ENCODE peak calls at places on chromosome 11, in six cellular contexts. One of them, this sample, is unnamed.

GRCh38 chr11:45178223-45178622 is 31.8 kb downstream of the PRDM11 start:
- DNase-seq in HCT116: no peak
- DNase-seq in K562: no peak
- DNase-seq in HepG2: no peak
- DNase-seq in GM12878: no peak
- DNase-seq in H1: no peak
- DNase-seq in this sample: no peak

GRCh38 chr11:115775846-115776245 is 271.6 kb upstream of the CADM1 start:
- DNase-seq in HCT116: no peak
- DNase-seq in K562: no peak
- DNase-seq in HepG2: no peak
- DNase-seq in GM12878: no peak
- DNase-seq in H1: no peak
- DNase-seq in this sample: no peak

GRCh38 chr11:107999759-108000455 is 8.8 kb upstream of the CUL5 start:
- DNase-seq in HCT116: peak; percentile 74
- DNase-seq in K562: peak; percentile 58
- DNase-seq in HepG2: peak; percentile 72
- DNase-seq in GM12878: peak; percentile 11
- DNase-seq in H1: peak; percentile 72
- DNase-seq in this sample: peak; percentile 77

GRCh38 chr11:62472063-62472884 is 53.4 kb downstream of the SCGB1A1 start:
- DNase-seq in HCT116: peak; percentile 59
- DNase-seq in K562: peak; percentile 79
- DNase-seq in HepG2: peak; percentile 46
- DNase-seq in GM12878: no peak
- DNase-seq in H1: no peak
- DNase-seq in this sample: no peak

GRCh38 chr11:8839957-8840945 is 70.7 kb upstream of the AKIP1 start:
- DNase-seq in HCT116: no peak
- DNase-seq in K562: no peak
- DNase-seq in HepG2: peak; percentile 35
- DNase-seq in GM12878: no peak
- DNase-seq in H1: peak; percentile 50
- DNase-seq in this sample: no peak

GRCh38 chr11:86814775-86815174 is 14.4 kb downstream of the PRSS23 start:
- DNase-seq in HCT116: no peak
- DNase-seq in K562: no peak
- DNase-seq in HepG2: no peak
- DNase-seq in GM12878: no peak
- DNase-seq in H1: no peak
- DNase-seq in this sample: no peak

GRCh38 chr11:120590472-120590871 is 78.9 kb downstream of the GRIK4 start:
- DNase-seq in HCT116: no peak
- DNase-seq in K562: no peak
- DNase-seq in HepG2: no peak
- DNase-seq in GM12878: no peak
- DNase-seq in H1: no peak
- DNase-seq in this sample: no peak

GRCh38 chr11:66002648-66003225 is 434 bp downstream of the BANF1 start:
- DNase-seq in HCT116: no peak
- DNase-seq in K562: peak; percentile 93
- DNase-seq in HepG2: peak; percentile 45
- DNase-seq in GM12878: no peak
- DNase-seq in H1: no peak
- DNase-seq in this sample: no peak

GRCh38 chr11:109033627-109034340 is 368.9 kb downstream of the DDX10 start:
- DNase-seq in HCT116: no peak
- DNase-seq in K562: no peak
- DNase-seq in HepG2: no peak
- DNase-seq in GM12878: no peak
- DNase-seq in H1: no peak
- DNase-seq in this sample: no peak

GRCh38 chr11:44443836-44444769 is 121.4 kb upstream of the CD82 start:
- DNase-seq in HCT116: no peak
- DNase-seq in K562: no peak
- DNase-seq in HepG2: no peak
- DNase-seq in GM12878: no peak
- DNase-seq in H1: no peak
- DNase-seq in this sample: no peak

GRCh38 chr11:45383229-45383628 is 97.1 kb upstream of the SYT13 start:
- DNase-seq in HCT116: no peak
- DNase-seq in K562: no peak
- DNase-seq in HepG2: no peak
- DNase-seq in GM12878: no peak
- DNase-seq in H1: no peak
- DNase-seq in this sample: no peak

GRCh38 chr11:68843052-68843561 is 1.4 kb upstream of the CPT1A start:
- DNase-seq in HCT116: no peak
- DNase-seq in K562: no peak
- DNase-seq in HepG2: no peak
- DNase-seq in GM12878: no peak
- DNase-seq in H1: no peak
- DNase-seq in this sample: no peak

GRCh38 chr11:68841718-68842426 is at the start of gene CPT1A:
- DNase-seq in HCT116: no peak
- DNase-seq in K562: peak; percentile 91
- DNase-seq in HepG2: no peak
- DNase-seq in GM12878: no peak
- DNase-seq in H1: peak; percentile 78
- DNase-seq in this sample: no peak

GRCh38 chr11:68843703-68844312 is 2.1 kb upstream of the CPT1A start:
- DNase-seq in HCT116: peak; percentile 67
- DNase-seq in K562: no peak
- DNase-seq in HepG2: peak; percentile 67
- DNase-seq in GM12878: no peak
- DNase-seq in H1: peak; percentile 85
- DNase-seq in this sample: no peak

GRCh38 chr11:68840661-68841653 is 759 bp downstream of the CPT1A start:
- DNase-seq in HCT116: no peak
- DNase-seq in K562: peak; percentile 54
- DNase-seq in HepG2: no peak
- DNase-seq in GM12878: no peak
- DNase-seq in H1: peak; percentile 73
- DNase-seq in this sample: no peak

DNA sequence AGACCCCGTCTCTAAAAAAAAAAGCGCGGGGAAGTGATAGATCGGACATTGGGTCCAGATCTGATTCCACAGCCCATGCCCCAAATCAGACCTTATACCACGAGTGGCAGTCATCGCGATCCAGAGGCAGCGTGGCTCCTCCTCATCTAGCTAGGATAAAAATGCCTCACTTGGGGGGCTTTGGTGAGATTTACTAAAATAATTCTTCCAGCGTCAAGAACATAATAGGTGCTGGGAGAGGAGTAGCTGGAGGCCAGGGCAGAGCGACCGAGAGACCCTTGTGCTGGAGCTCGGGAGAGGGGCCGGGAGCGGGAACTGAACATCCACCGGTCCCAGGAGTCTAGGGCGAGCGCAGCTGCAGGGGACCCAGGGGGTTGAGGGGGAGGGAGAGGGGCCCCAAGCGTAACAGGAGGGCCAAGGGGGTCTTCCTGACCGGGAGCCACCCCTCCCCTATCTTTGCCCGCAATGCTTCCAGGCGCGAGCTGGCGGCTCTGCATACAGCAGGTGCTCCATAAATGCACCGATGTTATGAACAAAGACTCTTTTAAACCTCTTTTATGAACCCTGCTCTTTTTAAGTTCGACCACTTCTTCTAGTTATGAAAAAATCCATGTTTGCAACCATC is 823 bp upstream of the CPT1A start:
- DNase-seq in HCT116: no peak
- DNase-seq in K562: no peak
- DNase-seq in HepG2: no peak
- DNase-seq in GM12878: no peak
- DNase-seq in H1: no peak
- DNase-seq in this sample: no peak
- TF ChIP-seq ZNF274 in HCT116: no peak
- TF ChIP-seq ZNF274 in K562: no peak
- TF ChIP-seq ZNF274 in HepG2: no peak
- TF ChIP-seq ZNF274 in GM12878: no peak
- TF ChIP-seq ZNF274 in H1: no peak
- TF ChIP-seq ZNF274 in this sample: no peak

GRCh38 chr11:128492903-128493569 is 94.3 kb downstream of the ETS1 start:
- DNase-seq in HCT116: no peak
- DNase-seq in K562: no peak
- DNase-seq in HepG2: no peak
- DNase-seq in GM12878: no peak
- DNase-seq in H1: no peak
- DNase-seq in this sample: no peak

GRCh38 chr11:128493570-128493965 is 93.8 kb downstream of the ETS1 start:
- DNase-seq in HCT116: no peak
- DNase-seq in K562: no peak
- DNase-seq in HepG2: no peak
- DNase-seq in GM12878: no peak
- DNase-seq in H1: no peak
- DNase-seq in this sample: no peak

GRCh38 chr11:128494418-128495332 is 92.7 kb downstream of the ETS1 start:
- DNase-seq in HCT116: no peak
- DNase-seq in K562: no peak
- DNase-seq in HepG2: no peak
- DNase-seq in GM12878: no peak
- DNase-seq in H1: no peak
- DNase-seq in this sample: no peak

GRCh38 chr11:128491195-128491936 is 96.0 kb downstream of the ETS1 start:
- DNase-seq in HCT116: no peak
- DNase-seq in K562: no peak
- DNase-seq in HepG2: no peak
- DNase-seq in GM12878: no peak
- DNase-seq in H1: no peak
- DNase-seq in this sample: no peak

DNA sequence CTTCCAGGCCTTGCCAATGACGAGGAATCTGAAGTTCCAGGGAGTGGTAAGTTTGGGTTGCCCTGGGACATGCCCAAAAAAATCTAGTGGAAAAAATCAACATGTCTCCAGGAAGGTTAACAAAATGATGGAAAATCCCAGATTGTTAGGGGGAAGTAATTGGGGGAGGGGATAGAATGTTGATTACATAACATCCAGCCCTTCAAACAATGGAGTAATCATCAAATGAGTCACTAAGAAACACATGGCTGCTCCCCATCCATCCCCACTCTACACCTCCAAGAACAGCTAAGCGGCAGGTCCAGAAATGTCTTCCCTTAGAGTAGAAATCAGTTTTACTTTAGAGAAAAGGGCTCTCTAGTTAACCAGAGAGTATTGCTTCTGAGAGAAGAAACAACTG is 94.9 kb downstream of the ETS1 start:
- DNase-seq in HCT116: no peak
- DNase-seq in K562: no peak
- DNase-seq in HepG2: no peak
- DNase-seq in GM12878: no peak
- DNase-seq in H1: no peak
- DNase-seq in this sample: no peak
- TF ChIP-seq ZNF274 in HCT116: no peak
- TF ChIP-seq ZNF274 in K562: no peak
- TF ChIP-seq ZNF274 in HepG2: no peak
- TF ChIP-seq ZNF274 in GM12878: no peak
- TF ChIP-seq ZNF274 in H1: no peak
- TF ChIP-seq ZNF274 in this sample: no peak

DNA sequence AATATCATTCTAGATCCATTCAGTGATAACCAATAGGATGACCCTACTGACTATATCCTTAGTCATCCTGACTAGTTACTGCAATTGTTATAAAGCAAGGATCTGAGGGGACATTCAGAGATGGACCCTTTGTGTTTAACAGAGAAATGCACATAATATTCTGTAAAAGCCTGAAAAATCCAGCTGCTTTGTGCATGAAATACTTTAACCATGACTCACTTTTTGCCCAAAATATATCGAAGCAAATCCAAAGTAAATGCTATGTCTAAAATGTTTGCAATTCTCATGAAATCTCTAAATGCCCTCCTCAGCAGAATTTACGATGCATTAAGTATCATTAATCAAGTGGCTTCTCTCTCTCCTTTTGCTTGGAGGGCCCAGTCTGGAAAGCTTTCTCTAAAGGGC is 178.8 kb upstream of the MTMR2 start:
- DNase-seq in HCT116: no peak
- DNase-seq in K562: peak; percentile 16
- DNase-seq in HepG2: no peak
- DNase-seq in GM12878: no peak
- DNase-seq in H1: no peak
- DNase-seq in this sample: no peak
- TF ChIP-seq ZNF274 in HCT116: no peak
- TF ChIP-seq ZNF274 in K562: no peak
- TF ChIP-seq ZNF274 in HepG2: no peak
- TF ChIP-seq ZNF274 in GM12878: no peak
- TF ChIP-seq ZNF274 in H1: no peak
- TF ChIP-seq ZNF274 in this sample: no peak

GRCh38 chr11:119422505-119423416 is at the start of gene THY1:
- DNase-seq in HCT116: no peak
- DNase-seq in K562: peak; percentile 25
- DNase-seq in HepG2: no peak
- DNase-seq in GM12878: no peak
- DNase-seq in H1: peak; percentile 83
- DNase-seq in this sample: peak; percentile 60

GRCh38 chr11:119424775-119425174 is 1.8 kb upstream of the THY1 start:
- DNase-seq in HCT116: no peak
- DNase-seq in K562: no peak
- DNase-seq in HepG2: no peak
- DNase-seq in GM12878: no peak
- DNase-seq in H1: no peak
- DNase-seq in this sample: no peak

GRCh38 chr11:119421941-119422504 is 949 bp downstream of the THY1 start:
- DNase-seq in HCT116: no peak
- DNase-seq in K562: no peak
- DNase-seq in HepG2: no peak
- DNase-seq in GM12878: no peak
- DNase-seq in H1: no peak
- DNase-seq in this sample: no peak

GRCh38 chr11:119424276-119424675 is 1.3 kb upstream of the THY1 start:
- DNase-seq in HCT116: no peak
- DNase-seq in K562: no peak
- DNase-seq in HepG2: no peak
- DNase-seq in GM12878: no peak
- DNase-seq in H1: no peak
- DNase-seq in this sample: no peak

DNA sequence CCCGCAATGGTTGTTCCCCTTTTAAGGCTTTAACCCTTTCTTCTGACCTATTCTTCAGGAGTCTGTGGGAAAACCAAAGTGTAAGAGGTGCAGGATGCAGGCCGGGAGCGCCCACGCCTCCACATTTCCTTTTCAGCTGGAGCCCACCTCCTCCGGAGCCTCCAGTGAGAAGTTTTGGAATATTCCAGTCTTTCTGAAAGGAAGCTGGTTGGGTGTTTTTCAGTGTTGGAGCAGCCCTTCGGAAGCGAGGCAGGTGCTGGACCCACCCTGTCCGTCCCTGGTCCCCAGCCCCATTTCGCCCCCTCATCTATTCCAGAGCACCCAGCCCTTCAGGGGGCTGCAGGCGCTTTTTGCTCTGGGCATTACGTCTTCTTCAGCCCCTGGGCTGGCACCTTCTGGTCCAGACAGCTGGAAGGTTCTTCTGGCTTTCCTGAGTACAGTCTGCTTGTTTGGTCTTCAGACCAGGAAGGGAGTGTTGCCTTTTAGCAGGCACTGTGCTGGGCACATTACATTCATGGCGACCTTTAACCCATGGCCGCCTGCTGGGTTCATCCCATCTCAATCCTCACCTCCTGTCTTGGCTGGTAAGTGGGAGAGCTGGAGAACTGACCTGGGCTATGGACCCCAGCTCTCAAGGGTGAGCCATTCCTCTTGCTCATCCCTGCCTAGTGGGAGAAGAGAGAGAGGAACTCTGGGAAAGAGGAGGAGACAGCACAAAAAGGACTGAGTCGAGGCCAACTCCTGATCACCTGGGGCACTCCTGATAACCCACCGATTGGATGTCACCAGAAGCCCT is 685 bp upstream of the THY1 start:
- DNase-seq in HCT116: no peak
- DNase-seq in K562: no peak
- DNase-seq in HepG2: no peak
- DNase-seq in GM12878: no peak
- DNase-seq in H1: no peak
- DNase-seq in this sample: no peak
- TF ChIP-seq ZNF274 in HCT116: no peak
- TF ChIP-seq ZNF274 in K562: no peak
- TF ChIP-seq ZNF274 in HepG2: no peak
- TF ChIP-seq ZNF274 in GM12878: no peak
- TF ChIP-seq ZNF274 in H1: no peak
- TF ChIP-seq ZNF274 in this sample: no peak